ENCODE peak calls at places on chromosomes 1 and 21, in five cellular contexts. A is trophoblast cell, Y is IMR-90, Z is mesendoderm, G is H9. X is an unnamed sample.

GRCh38 chr21:34890724-34891609 is 158.1 kb downstream of the RUNX1 start:
- DNase-seq in A (peak), Y (peak), Z (peak), G (peak), X (peak)

GRCh38 chr21:45294509-45295291 is 7.0 kb upstream of the POFUT2 start:
- DNase-seq in A (peak), Y (peak), Z (peak), G (peak), X (no peak)

GRCh38 chr1:85607126-85607912 is 26.8 kb downstream of the CCN1 start:
- DNase-seq in A (peak), Y (peak), Z (peak), G (peak), X (peak)

GRCh38 chr1:109131800-109132199 is 17.9 kb downstream of the ELAPOR1 start:
- DNase-seq in A (no peak), Y (no peak), Z (no peak), G (no peak), X (no peak)

GRCh38 chr1:97245682-97246081 is 524.1 kb downstream of the PTBP2 start:
- DNase-seq in A (no peak), Y (peak), Z (no peak), G (no peak), X (no peak)

GRCh38 chr1:39142394-39143060 is 62.0 kb upstream of the MACF1 start:
- DNase-seq in A (peak), Y (no peak), Z (peak), G (peak), X (peak)

GRCh38 chr1:29120955-29121485 is 2.7 kb downstream of the TMEM200B start:
- DNase-seq in A (no peak), Y (peak), Z (peak), G (peak), X (peak)

GRCh38 chr1:172917972-172918371 is 132.8 kb downstream of the TNFSF18 start:
- DNase-seq in A (peak), Y (peak), Z (peak), G (no peak), X (no peak)

GRCh38 chr21:41932191-41932575 is 21.6 kb downstream of the C2CD2 start:
- DNase-seq in A (peak), Y (peak), Z (no peak), G (no peak), X (no peak)

GRCh38 chr1:217482356-217483102 is 148.4 kb downstream of the GPATCH2 start:
- DNase-seq in A (no peak), Y (peak), Z (no peak), G (no peak), X (no peak)

GRCh38 chr1:222167111-222167510 is 380.8 kb downstream of the HHIPL2 start:
- DNase-seq in A (peak), Y (peak), Z (peak), G (peak), X (peak)

GRCh38 chr1:94602312-94602711 is 60.8 kb upstream of the F3 start:
- DNase-seq in A (no peak), Y (peak), Z (no peak), G (no peak), X (no peak)

GRCh38 chr1:13677896-13678295 is 22.1 kb upstream of the PRDM2 start:
- DNase-seq in A (no peak), Y (no peak), Z (no peak), G (no peak), X (no peak)

GRCh38 chr1:231338270-231339128 is at the start of gene SPRTN:
- DNase-seq in A (no peak), Y (peak), Z (no peak), G (no peak), X (no peak)

GRCh38 chr1:115975569-115976061 is 698 bp upstream of the SLC22A15 start:
- DNase-seq in A (no peak), Y (no peak), Z (no peak), G (no peak), X (no peak)

DNA sequence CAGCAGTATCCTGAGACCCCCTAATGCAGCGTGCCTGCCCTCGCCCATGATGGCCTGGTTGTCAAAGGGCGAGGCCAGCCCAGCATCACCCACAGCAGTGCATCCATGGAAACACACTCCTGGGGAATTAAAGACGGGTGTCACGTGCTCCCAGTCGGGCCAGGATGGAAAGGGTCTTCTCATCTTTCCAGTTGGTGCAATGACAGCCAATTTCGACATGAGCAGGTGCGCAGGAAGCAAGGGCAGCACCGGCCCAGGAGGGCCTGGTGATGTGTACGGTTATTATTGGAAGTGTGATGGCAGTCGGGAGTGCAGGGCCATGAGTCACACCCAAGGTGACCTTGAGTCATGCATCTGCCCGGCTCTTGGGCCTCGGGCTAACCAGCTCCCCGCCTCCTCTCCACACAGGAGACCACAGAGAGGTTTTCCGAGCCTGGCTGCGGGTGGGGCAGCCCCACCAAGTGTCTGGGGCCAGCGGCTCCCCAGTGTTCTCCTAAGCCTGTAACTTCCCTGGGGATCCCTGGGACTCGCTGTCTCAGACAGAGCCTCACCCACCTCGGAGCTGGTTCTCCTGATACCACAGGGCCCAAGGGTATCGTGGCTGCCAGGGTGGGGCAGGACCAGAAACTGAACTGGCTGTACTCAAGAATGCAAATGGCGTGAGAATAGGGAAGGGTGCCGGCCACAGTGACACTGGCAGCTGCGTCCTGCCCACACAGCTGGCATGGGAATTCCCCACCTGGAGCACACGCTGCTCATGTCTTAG is 119.8 kb downstream of the SIK1 start:
- DNase-seq in A (peak), Y (peak), Z (no peak), G (no peak), X (no peak)
- H2AK5ac ChIP-seq in A (no peak), Y (no peak), Z (no peak), G (no peak), X (peak)

GRCh38 chr1:181604482-181604881 is 121.2 kb downstream of the CACNA1E start:
- DNase-seq in A (no peak), Y (no peak), Z (no peak), G (no peak), X (no peak)

GRCh38 chr1:181601186-181601950 is 118.1 kb downstream of the CACNA1E start:
- DNase-seq in A (no peak), Y (no peak), Z (no peak), G (no peak), X (no peak)

GRCh38 chr1:181607524-181607923 is 124.2 kb downstream of the CACNA1E start:
- DNase-seq in A (no peak), Y (no peak), Z (no peak), G (no peak), X (no peak)

GRCh38 chr1:181608386-181608785 is 125.1 kb downstream of the CACNA1E start:
- DNase-seq in A (no peak), Y (no peak), Z (no peak), G (no peak), X (no peak)

GRCh38 chr1:181603735-181604410 is 120.6 kb downstream of the CACNA1E start:
- DNase-seq in A (no peak), Y (no peak), Z (no peak), G (no peak), X (no peak)
- H2AK5ac ChIP-seq in A (no peak), Y (no peak), Z (no peak), G (no peak), X (no peak)

GRCh38 chr1:17633654-17634053 is 94.2 kb downstream of the ARHGEF10L start:
- DNase-seq in A (peak), Y (peak), Z (no peak), G (no peak), X (no peak)

GRCh38 chr1:17635276-17635675 is 95.8 kb downstream of the ARHGEF10L start:
- DNase-seq in A (no peak), Y (no peak), Z (no peak), G (no peak), X (no peak)

GRCh38 chr1:17635811-17636210 is 96.3 kb downstream of the ARHGEF10L start:
- DNase-seq in A (peak), Y (no peak), Z (no peak), G (no peak), X (no peak)

GRCh38 chr1:17637055-17637454 is 97.6 kb downstream of the ARHGEF10L start:
- DNase-seq in A (no peak), Y (no peak), Z (no peak), G (no peak), X (no peak)

GRCh38 chr1:17636612-17637011 is 97.1 kb downstream of the ARHGEF10L start:
- DNase-seq in A (no peak), Y (peak), Z (no peak), G (no peak), X (no peak)
- H2AK5ac ChIP-seq in A (no peak), Y (peak), Z (no peak), G (no peak), X (no peak)

DNA sequence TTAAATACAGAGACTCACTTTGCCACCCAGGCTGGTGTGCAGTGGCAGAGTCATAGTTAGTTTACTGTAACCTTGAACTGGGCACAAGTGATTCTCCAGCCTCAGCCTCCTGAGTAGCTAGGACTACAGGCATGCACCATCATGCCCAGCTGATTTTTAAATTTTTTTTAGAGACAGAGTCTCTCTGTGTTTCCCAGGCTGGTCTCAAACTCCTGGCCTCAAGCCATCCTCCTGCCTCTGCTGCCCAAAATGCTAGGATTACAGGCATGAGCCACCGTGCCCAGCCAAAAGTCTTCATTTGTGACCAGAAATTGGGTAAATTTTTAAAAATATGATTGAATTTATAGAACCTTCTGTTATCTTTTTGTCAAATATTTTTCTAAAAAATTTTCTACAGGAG is 17.9 kb upstream of the TARS2 start:
- DNase-seq in A (no peak), Y (no peak), Z (no peak), G (no peak), X (no peak)
- H2AK5ac ChIP-seq in A (no peak), Y (no peak), Z (no peak), G (no peak), X (no peak)

GRCh38 chr1:54283214-54283996 is 83.4 kb downstream of the MRPL37 start:
- DNase-seq in A (no peak), Y (no peak), Z (no peak), G (no peak), X (no peak)

GRCh38 chr1:54279457-54279856 is 79.5 kb downstream of the MRPL37 start:
- DNase-seq in A (no peak), Y (no peak), Z (no peak), G (no peak), X (no peak)

GRCh38 chr1:54278941-54279422 is 79.0 kb downstream of the MRPL37 start:
- DNase-seq in A (peak), Y (peak), Z (no peak), G (no peak), X (no peak)

GRCh38 chr1:54282101-54282847 is 82.3 kb downstream of the MRPL37 start:
- DNase-seq in A (no peak), Y (no peak), Z (no peak), G (no peak), X (no peak)

GRCh38 chr1:54280652-54281051 is 80.7 kb downstream of the MRPL37 start:
- DNase-seq in A (no peak), Y (peak), Z (no peak), G (no peak), X (no peak)
- H2AK5ac ChIP-seq in A (no peak), Y (peak), Z (no peak), G (no peak), X (no peak)

GRCh38 chr1:30819244-30819571 is 61.6 kb upstream of the LAPTM5 start:
- DNase-seq in A (no peak), Y (no peak), Z (no peak), G (no peak), X (no peak)
- H2AK5ac ChIP-seq in A (no peak), Y (peak), Z (no peak), G (no peak), X (no peak)

GRCh38 chr1:54542962-54543539 is 5.0 kb upstream of the ACOT11 start:
- DNase-seq in A (peak), Y (peak), Z (no peak), G (no peak), X (no peak)

GRCh38 chr1:54543729-54544496 is 4.1 kb upstream of the ACOT11 start:
- DNase-seq in A (peak), Y (peak), Z (no peak), G (no peak), X (no peak)

GRCh38 chr1:54545916-54546635 is 2.0 kb upstream of the ACOT11 start:
- DNase-seq in A (no peak), Y (no peak), Z (no peak), G (no peak), X (no peak)

GRCh38 chr1:54540891-54541290 is 7.1 kb upstream of the ACOT11 start:
- DNase-seq in A (no peak), Y (no peak), Z (no peak), G (no peak), X (no peak)

GRCh38 chr1:54542120-54542961 is 5.7 kb upstream of the ACOT11 start:
- DNase-seq in A (peak), Y (peak), Z (peak), G (peak), X (peak)
- H2AK5ac ChIP-seq in A (no peak), Y (peak), Z (no peak), G (no peak), X (no peak)

GRCh38 chr1:153776352-153776751 is 1.1 kb downstream of the SLC27A3 start:
- DNase-seq in A (no peak), Y (no peak), Z (no peak), G (no peak), X (no peak)
- H2AK5ac ChIP-seq in A (peak), Y (no peak), Z (peak), G (no peak), X (peak)

DNA sequence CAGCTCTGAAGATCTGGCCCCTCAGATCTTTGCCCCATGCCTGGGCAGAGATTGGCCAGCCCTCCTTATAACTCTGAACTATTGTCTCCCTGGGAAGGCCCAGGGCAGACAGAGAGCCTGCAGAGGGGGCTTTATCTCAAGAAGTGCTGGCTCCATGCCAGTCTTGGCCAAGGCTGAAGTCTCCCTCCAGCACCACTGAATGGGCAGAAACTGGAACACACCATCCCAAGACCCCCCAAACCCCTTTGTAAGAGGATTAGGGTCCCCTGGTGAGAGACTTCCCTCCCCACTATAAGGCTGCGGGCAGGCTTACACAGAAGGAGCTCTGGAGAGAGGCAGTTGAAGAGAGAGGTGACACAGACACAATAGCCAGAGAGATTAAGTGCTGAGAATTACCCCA is 97.1 kb downstream of the NAV1 start:
- DNase-seq in A (no peak), Y (no peak), Z (no peak), G (no peak), X (peak)
- H2AK5ac ChIP-seq in A (no peak), Y (peak), Z (no peak), G (no peak), X (no peak)

DNA sequence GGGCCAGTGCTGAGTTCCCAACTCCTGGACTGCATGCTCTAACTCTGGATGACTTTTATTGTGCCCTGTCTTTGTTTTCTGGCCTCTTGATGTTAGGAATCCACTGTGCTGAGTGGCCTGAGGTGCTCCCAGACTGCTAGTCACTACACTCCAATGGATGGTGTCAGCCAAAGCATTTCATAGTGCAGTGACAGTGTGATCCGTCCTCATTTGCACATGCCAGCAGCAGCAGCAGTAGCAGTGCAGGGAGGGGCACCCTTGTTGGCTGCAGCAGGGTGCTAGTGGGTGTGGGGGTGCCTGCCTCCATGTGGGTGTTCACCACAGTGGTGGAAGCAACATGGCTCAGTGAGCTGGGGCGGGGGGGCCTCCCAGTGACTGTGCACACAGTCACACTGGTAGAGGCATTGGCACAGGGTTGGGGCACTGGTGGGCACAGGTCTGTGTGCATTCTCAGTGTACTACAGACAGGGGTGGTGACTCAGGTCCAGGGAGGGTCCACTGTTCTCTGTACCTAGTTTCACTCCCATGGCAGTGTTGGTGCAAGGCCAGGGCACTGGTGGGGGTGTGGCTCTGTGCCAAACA is 214.0 kb downstream of the ZC3H11B start:
- DNase-seq in A (no peak), Y (no peak), Z (no peak), G (no peak), X (no peak)
- H2AK5ac ChIP-seq in A (no peak), Y (no peak), Z (no peak), G (peak), X (peak)

X was measured in neuronal stem cell.